ENCODE peak calls at places on chromosomes 5 and 9, in six cellular contexts. K is PC-9, O is osteocyte, V is Caco-2, U is transverse colon, X is GM13977. D is an unnamed sample.
A peak's percentile ranks its signal among the peaks of the same experiment; 100 is the strongest.

GRCh38 chr5:150517272-150518152 is 9.6 kb downstream of the NDST1 start:
- DNase-seq in V (peak; percentile 38), O (no peak), U (peak; percentile 91), K (peak; percentile 100), X (no peak), D (peak; percentile 98)

GRCh38 chr9:98357921-98358535 is 102.6 kb upstream of the TBC1D2 start:
- DNase-seq in O (peak; percentile 74), V (no peak), X (no peak), U (no peak), K (no peak), D (no peak)

GRCh38 chr5:84403773-84404172 is 19.1 kb upstream of the EDIL3 start:
- DNase-seq in X (no peak), V (no peak), U (no peak), O (no peak), K (peak; percentile 8), D (no peak)

GRCh38 chr5:4571248-4571950 is 568.7 kb upstream of the ADAMTS16 start:
- DNase-seq in O (no peak), U (no peak), K (no peak), X (no peak), V (no peak), D (no peak)

GRCh38 chr5:98414938-98415337 is 358.5 kb upstream of the RGMB start:
- DNase-seq in X (no peak), V (no peak), K (no peak), U (no peak), O (no peak), D (no peak)

GRCh38 chr5:115186794-115187193 is 17.1 kb upstream of the TRIM36 start:
- DNase-seq in U (no peak), V (no peak), X (no peak), K (no peak), O (no peak), D (no peak)

GRCh38 chr9:15982182-15982581 is 429.3 kb downstream of the CCDC171 start:
- DNase-seq in X (no peak), U (no peak), K (no peak), O (no peak), V (no peak), D (no peak)

GRCh38 chr5:16964821-16965220 is 28.7 kb upstream of the MYO10 start:
- DNase-seq in V (peak; percentile 55), U (no peak), O (no peak), X (no peak), K (no peak), D (no peak)

GRCh38 chr9:14654932-14655331 is 38.3 kb downstream of the ZDHHC21 start:
- DNase-seq in K (no peak), O (no peak), V (no peak), U (no peak), X (no peak), D (no peak)

GRCh38 chr5:120053841-120054240 is 410.3 kb upstream of the PRR16 start:
- DNase-seq in O (no peak), X (no peak), V (no peak), U (no peak), K (no peak), D (no peak)

GRCh38 chr9:127388856-127389238 is 8.1 kb upstream of the SLC2A8 start:
- DNase-seq in K (no peak), V (peak; percentile 56), X (no peak), U (no peak), O (no peak), D (no peak)

GRCh38 chr5:106311230-106311629 is 1359.5 kb downstream of the EFNA5 start:
- DNase-seq in U (no peak), V (no peak), O (no peak), K (no peak), X (no peak), D (no peak)

GRCh38 chr9:125805057-125805456 is 57.9 kb downstream of the PBX3 start:
- DNase-seq in K (no peak), X (no peak), V (no peak), U (no peak), O (no peak), D (no peak)

GRCh38 chr5:42951847-42952411 is 88.2 kb downstream of the ANXA2R start:
- DNase-seq in K (peak; percentile 51), U (peak; percentile 33), O (no peak), X (peak; percentile 57), V (no peak), D (no peak)

GRCh38 chr5:73232266-73233041 is 59.5 kb downstream of the TMEM174 start:
- DNase-seq in V (no peak), X (no peak), K (no peak), O (no peak), U (no peak), D (no peak)

DNA sequence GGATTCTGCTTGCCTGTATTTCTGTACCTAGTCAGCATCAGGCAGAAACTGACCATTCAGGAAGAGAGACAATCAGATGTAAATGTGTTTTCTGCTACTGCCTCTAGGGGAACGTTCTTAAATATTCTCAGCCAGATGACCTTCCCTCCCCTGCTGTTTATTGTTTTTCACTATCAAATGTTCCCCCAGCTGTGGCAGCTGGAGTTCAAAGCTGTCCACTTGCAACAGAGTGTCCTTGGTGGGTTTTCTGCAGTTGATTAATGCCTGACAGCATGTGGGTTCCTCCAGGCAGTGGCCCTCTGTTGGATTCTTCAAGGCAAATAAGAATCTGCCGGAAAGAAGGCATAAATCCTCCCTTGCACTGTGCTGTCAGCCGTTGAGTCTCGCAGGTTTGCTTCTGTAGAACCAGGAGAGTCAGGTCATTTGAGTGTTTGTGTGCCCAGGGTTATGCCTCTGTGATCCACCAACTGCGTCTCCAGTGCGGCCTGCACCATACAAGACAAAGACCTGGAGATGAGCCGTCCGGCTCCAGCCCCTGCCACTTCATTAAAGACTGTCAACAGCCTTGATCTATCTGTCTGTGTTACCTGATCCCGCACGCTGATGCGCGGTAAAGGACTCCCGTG is 203.4 kb downstream of the GADD45G start:
- DNase-seq in K (no peak), V (no peak), X (no peak), U (no peak), O (peak; percentile 57), D (no peak)
- TF ChIP-seq CTCF in K (no peak), V (no peak), X (peak; percentile 21), U (no peak), O (peak; percentile 37), D (no peak)

GRCh38 chr5:26959290-26959689 is 79.1 kb downstream of the CDH9 start:
- DNase-seq in O (no peak), V (no peak), K (no peak), U (no peak), X (no peak), D (no peak)
- TF ChIP-seq CTCF in O (no peak), V (no peak), K (no peak), U (no peak), X (no peak), D (no peak)

GRCh38 chr9:88006511-88007290 is 32.4 kb upstream of the CDK20 start:
- DNase-seq in X (peak; percentile 21), U (no peak), K (no peak), O (peak; percentile 81), V (no peak), D (no peak)

GRCh38 chr9:88007291-88007650 is 32.9 kb upstream of the CDK20 start:
- DNase-seq in V (no peak), K (no peak), O (no peak), X (peak; percentile 59), U (no peak), D (peak; percentile 9)

GRCh38 chr9:88013607-88014006 is 39.3 kb upstream of the CDK20 start:
- DNase-seq in K (no peak), V (no peak), O (no peak), U (no peak), X (no peak), D (no peak)

GRCh38 chr9:88013051-88013450 is 38.7 kb upstream of the CDK20 start:
- DNase-seq in X (no peak), O (no peak), K (no peak), V (no peak), U (no peak), D (no peak)

DNA sequence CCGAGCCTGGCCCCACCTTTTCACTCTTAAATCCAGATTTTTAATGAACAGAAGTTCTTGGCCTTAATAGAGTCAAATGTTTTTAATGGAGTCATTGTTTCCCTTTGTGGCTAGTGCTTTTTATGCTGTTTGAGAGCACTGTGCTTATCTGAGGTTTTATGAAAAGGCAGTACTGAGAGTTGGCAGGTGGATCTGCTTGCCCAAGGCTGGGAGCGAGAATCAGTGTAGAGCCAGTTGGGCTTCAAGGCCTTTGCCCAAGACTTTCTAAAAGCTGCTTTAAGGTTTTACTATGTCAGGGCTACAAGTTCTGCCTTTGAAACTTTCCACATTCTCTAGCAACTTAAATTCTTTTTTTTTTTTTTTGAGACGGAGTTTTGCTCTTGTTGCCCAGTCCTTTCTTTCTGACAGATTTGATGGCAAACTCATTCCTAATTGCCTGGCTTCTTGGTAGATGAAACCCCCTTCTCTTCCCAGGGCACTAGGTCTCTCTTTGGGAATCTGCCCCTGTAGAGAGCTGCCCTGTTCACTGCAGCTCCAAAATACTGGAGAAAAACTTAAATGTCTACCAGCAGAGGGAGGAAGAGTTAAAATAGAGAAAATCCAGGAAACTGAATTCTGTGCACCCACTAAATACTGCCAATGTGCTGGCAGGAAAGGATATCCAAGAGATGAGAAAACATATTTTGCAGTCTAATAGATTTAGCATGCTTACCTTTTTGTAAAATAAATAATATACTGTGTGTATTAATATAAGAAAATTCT is 36.9 kb upstream of the CDK20 start:
- DNase-seq in V (peak; percentile 2), X (no peak), O (no peak), K (no peak), U (no peak), D (no peak)
- TF ChIP-seq CTCF in V (no peak), X (no peak), O (peak; percentile 50), K (peak; percentile 41), U (no peak), D (no peak)

DNA sequence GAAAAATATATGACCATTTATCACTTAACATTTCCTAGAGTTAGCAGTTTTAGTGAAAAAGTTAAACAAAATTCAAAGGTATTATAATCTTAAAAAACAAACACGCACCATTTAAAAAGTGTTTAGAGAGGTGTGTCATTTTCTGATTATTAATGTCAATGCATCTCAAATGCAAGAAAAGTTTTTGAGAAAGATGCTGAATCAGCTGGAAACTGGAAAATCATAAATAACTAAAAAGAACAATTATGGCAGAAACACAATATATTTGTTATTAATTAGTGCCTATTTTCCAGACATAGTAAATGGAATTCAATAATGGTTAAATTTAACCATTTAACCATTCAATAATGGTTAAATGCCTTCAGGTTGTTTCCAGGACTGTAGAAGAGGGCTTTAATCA is 64.9 kb downstream of the RICTOR start:
- DNase-seq in K (no peak), X (no peak), V (no peak), U (no peak), O (no peak), D (no peak)
- TF ChIP-seq CTCF in K (no peak), X (no peak), V (no peak), U (no peak), O (no peak), D (no peak)

GRCh38 chr9:111691686-111692329 is 30.4 kb downstream of the GNG10 start:
- DNase-seq in K (no peak), X (no peak), V (peak; percentile 24), U (no peak), O (no peak), D (no peak)
- TF ChIP-seq CTCF in K (peak; percentile 63), X (peak; percentile 29), V (peak; percentile 38), U (peak; percentile 35), O (peak; percentile 60), D (peak; percentile 33)

D was measured in Calu3.